ENCODE peak calls at places on chromosomes 7 and 10, in six cellular contexts. One of them, this sample, is unnamed.

GRCh38 chr7:41993173-41993867 is 243.7 kb downstream of the GLI3 start:
- DNase-seq in A549: no peak
- DNase-seq in GM12878: no peak
- DNase-seq in NB4: no peak
- DNase-seq in K562: no peak
- DNase-seq in endothelial cell of umbilical vein: peak; percentile 91
- DNase-seq in this sample: no peak

GRCh38 chr10:63670291-63670898 is 149.2 kb downstream of the REEP3 start:
- DNase-seq in A549: no peak
- DNase-seq in GM12878: no peak
- DNase-seq in NB4: no peak
- DNase-seq in K562: no peak
- DNase-seq in endothelial cell of umbilical vein: peak; percentile 93
- DNase-seq in this sample: no peak

GRCh38 chr10:2885956-2886296 is 181.4 kb upstream of the PFKP start:
- DNase-seq in A549: no peak
- DNase-seq in GM12878: no peak
- DNase-seq in NB4: peak; percentile 91
- DNase-seq in K562: no peak
- DNase-seq in endothelial cell of umbilical vein: no peak
- DNase-seq in this sample: no peak

GRCh38 chr7:36967387-36967786 is 243.1 kb upstream of the AOAH start:
- DNase-seq in A549: peak; percentile 49
- DNase-seq in GM12878: no peak
- DNase-seq in NB4: peak; percentile 77
- DNase-seq in K562: peak; percentile 48
- DNase-seq in endothelial cell of umbilical vein: peak; percentile 72
- DNase-seq in this sample: peak; percentile 79

GRCh38 chr7:15885678-15886077 is 199.2 kb upstream of the MEOX2 start:
- DNase-seq in A549: no peak
- DNase-seq in GM12878: no peak
- DNase-seq in NB4: no peak
- DNase-seq in K562: no peak
- DNase-seq in endothelial cell of umbilical vein: no peak
- DNase-seq in this sample: no peak

GRCh38 chr10:51129946-51130554 is 55.8 kb downstream of the PRKG1 start:
- DNase-seq in A549: no peak
- DNase-seq in GM12878: no peak
- DNase-seq in NB4: no peak
- DNase-seq in K562: no peak
- DNase-seq in endothelial cell of umbilical vein: no peak
- DNase-seq in this sample: no peak

GRCh38 chr10:14374745-14375445 is 44.2 kb upstream of the FRMD4A start:
- DNase-seq in A549: no peak
- DNase-seq in GM12878: no peak
- DNase-seq in NB4: no peak
- DNase-seq in K562: no peak
- DNase-seq in endothelial cell of umbilical vein: no peak
- DNase-seq in this sample: no peak

GRCh38 chr10:132437511-132437910 is 40.5 kb downstream of the PWWP2B start:
- DNase-seq in A549: no peak
- DNase-seq in GM12878: no peak
- DNase-seq in NB4: no peak
- DNase-seq in K562: no peak
- DNase-seq in endothelial cell of umbilical vein: no peak
- DNase-seq in this sample: no peak

GRCh38 chr7:584122-584465 is 64.4 kb upstream of the PDGFA start:
- DNase-seq in A549: no peak
- DNase-seq in GM12878: no peak
- DNase-seq in NB4: no peak
- DNase-seq in K562: no peak
- DNase-seq in endothelial cell of umbilical vein: no peak
- DNase-seq in this sample: no peak

GRCh38 chr7:44059219-44060090 is 5.9 kb downstream of the PGAM2 start:
- DNase-seq in A549: no peak
- DNase-seq in GM12878: no peak
- DNase-seq in NB4: peak; percentile 95
- DNase-seq in K562: no peak
- DNase-seq in endothelial cell of umbilical vein: no peak
- DNase-seq in this sample: no peak

GRCh38 chr7:79199266-79199665 is 254.2 kb downstream of the MAGI2 start:
- DNase-seq in A549: no peak
- DNase-seq in GM12878: no peak
- DNase-seq in NB4: peak; percentile 12
- DNase-seq in K562: no peak
- DNase-seq in endothelial cell of umbilical vein: no peak
- DNase-seq in this sample: no peak

GRCh38 chr7:102008535-102009262 is 191.3 kb downstream of the CUX1 start:
- DNase-seq in A549: no peak
- DNase-seq in GM12878: no peak
- DNase-seq in NB4: no peak
- DNase-seq in K562: no peak
- DNase-seq in endothelial cell of umbilical vein: no peak
- DNase-seq in this sample: no peak

GRCh38 chr10:43818687-43819086 is 170.0 kb upstream of the ZNF32 start:
- DNase-seq in A549: no peak
- DNase-seq in GM12878: no peak
- DNase-seq in NB4: no peak
- DNase-seq in K562: no peak
- DNase-seq in endothelial cell of umbilical vein: no peak
- DNase-seq in this sample: no peak

GRCh38 chr10:43817368-43817767 is 168.7 kb upstream of the ZNF32 start:
- DNase-seq in A549: no peak
- DNase-seq in GM12878: no peak
- DNase-seq in NB4: no peak
- DNase-seq in K562: no peak
- DNase-seq in endothelial cell of umbilical vein: no peak
- DNase-seq in this sample: no peak

GRCh38 chr10:43814611-43815010 is 165.9 kb upstream of the ZNF32 start:
- DNase-seq in A549: no peak
- DNase-seq in GM12878: no peak
- DNase-seq in NB4: no peak
- DNase-seq in K562: no peak
- DNase-seq in endothelial cell of umbilical vein: no peak
- DNase-seq in this sample: no peak

GRCh38 chr10:43815486-43815885 is 166.8 kb upstream of the ZNF32 start:
- DNase-seq in A549: no peak
- DNase-seq in GM12878: no peak
- DNase-seq in NB4: no peak
- DNase-seq in K562: no peak
- DNase-seq in endothelial cell of umbilical vein: no peak
- DNase-seq in this sample: no peak

DNA sequence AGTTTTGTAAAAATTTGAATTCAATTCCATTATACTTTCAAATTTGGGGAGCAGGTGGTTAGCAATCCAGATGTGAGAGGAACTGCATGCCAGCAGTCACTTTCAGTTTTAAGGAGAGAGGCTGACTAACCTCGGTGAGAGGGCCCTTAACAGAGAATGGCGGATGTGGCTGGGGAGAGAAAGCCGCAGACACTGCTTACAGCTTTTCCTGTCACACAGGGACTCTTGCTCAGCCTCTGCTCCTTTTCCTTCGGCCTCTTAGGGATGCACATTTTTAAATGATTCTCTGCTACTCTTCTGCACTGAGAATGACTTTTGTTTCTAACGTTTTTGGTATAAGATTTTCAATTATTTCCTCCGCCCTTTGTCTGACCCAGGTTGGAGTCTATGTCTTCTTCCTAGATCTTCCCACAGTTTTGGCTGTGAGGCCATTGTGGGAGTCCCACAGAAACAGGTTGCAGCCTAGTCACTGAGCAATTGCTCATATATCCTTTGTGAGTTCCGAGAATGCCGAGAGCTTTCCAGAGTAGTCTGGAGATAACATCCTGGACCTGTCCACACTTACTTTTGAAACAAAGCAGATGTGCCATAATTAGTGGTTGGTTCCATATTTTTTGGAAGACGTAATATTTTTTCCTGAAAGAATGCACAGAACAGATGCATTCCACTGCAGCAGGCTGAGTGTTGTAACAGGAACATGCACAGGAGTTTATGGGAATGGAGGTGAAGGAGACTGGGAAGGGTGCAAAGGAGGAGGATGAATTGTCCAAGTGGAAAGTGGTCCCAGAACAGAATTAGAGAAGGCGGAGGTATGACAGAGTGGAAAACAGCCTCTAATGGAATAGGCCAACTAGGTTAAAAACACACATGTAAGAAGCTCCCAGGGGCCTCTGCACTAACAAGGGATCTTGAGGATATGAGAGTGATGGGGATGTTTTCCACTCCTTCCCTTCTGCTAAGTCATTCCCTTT is 168.0 kb upstream of the ZNF32 start:
- DNase-seq in A549: no peak
- DNase-seq in GM12878: peak; percentile 61
- DNase-seq in NB4: peak; percentile 88
- DNase-seq in K562: no peak
- DNase-seq in endothelial cell of umbilical vein: no peak
- DNase-seq in this sample: no peak
- TF ChIP-seq MYC in A549: no peak
- TF ChIP-seq MYC in GM12878: no peak
- TF ChIP-seq MYC in NB4: no peak
- TF ChIP-seq MYC in K562: no peak
- TF ChIP-seq MYC in endothelial cell of umbilical vein: no peak
- TF ChIP-seq MYC in this sample: no peak

GRCh38 chr10:4515711-4516110 is 310.3 kb upstream of the AKR1E2 start:
- DNase-seq in A549: no peak
- DNase-seq in GM12878: no peak
- DNase-seq in NB4: no peak
- DNase-seq in K562: no peak
- DNase-seq in endothelial cell of umbilical vein: no peak
- DNase-seq in this sample: no peak
- TF ChIP-seq MYC in A549: no peak
- TF ChIP-seq MYC in GM12878: no peak
- TF ChIP-seq MYC in NB4: no peak
- TF ChIP-seq MYC in K562: no peak
- TF ChIP-seq MYC in endothelial cell of umbilical vein: no peak
- TF ChIP-seq MYC in this sample: no peak

GRCh38 chr7:157549612-157550299 is 213.0 kb downstream of the DNAJB6 start:
- DNase-seq in A549: no peak
- DNase-seq in GM12878: no peak
- DNase-seq in NB4: peak; percentile 52
- DNase-seq in K562: no peak
- DNase-seq in endothelial cell of umbilical vein: no peak
- DNase-seq in this sample: no peak

GRCh38 chr7:157547102-157547501 is 210.3 kb downstream of the DNAJB6 start:
- DNase-seq in A549: no peak
- DNase-seq in GM12878: no peak
- DNase-seq in NB4: no peak
- DNase-seq in K562: no peak
- DNase-seq in endothelial cell of umbilical vein: no peak
- DNase-seq in this sample: no peak

GRCh38 chr7:157545681-157546060 is 208.9 kb downstream of the DNAJB6 start:
- DNase-seq in A549: no peak
- DNase-seq in GM12878: no peak
- DNase-seq in NB4: no peak
- DNase-seq in K562: no peak
- DNase-seq in endothelial cell of umbilical vein: no peak
- DNase-seq in this sample: no peak

GRCh38 chr7:157548691-157549265 is 212.0 kb downstream of the DNAJB6 start:
- DNase-seq in A549: no peak
- DNase-seq in GM12878: no peak
- DNase-seq in NB4: no peak
- DNase-seq in K562: no peak
- DNase-seq in endothelial cell of umbilical vein: no peak
- DNase-seq in this sample: no peak

DNA sequence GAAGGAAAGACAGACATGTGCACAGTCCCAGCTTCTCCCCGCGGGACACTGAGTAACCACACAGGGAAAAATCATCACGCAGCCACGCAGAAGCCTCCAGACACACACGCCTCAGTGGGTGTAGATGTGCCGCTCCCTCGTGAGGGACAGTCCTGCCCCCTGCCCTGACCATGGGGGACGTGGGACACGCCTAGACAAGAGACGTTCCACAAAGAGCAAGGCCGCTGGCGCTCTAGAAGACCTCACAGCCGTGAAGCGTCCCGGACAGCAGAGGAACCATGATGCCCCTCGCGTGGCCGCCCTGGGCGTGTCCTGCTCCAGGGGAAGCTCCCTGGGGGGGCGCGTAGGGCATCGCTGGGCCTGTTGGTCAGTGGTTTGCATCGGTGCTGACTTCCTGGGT is 210.8 kb downstream of the DNAJB6 start:
- DNase-seq in A549: no peak
- DNase-seq in GM12878: no peak
- DNase-seq in NB4: no peak
- DNase-seq in K562: no peak
- DNase-seq in endothelial cell of umbilical vein: no peak
- DNase-seq in this sample: no peak
- TF ChIP-seq MYC in A549: no peak
- TF ChIP-seq MYC in GM12878: no peak
- TF ChIP-seq MYC in NB4: no peak
- TF ChIP-seq MYC in K562: no peak
- TF ChIP-seq MYC in endothelial cell of umbilical vein: no peak
- TF ChIP-seq MYC in this sample: no peak

DNA sequence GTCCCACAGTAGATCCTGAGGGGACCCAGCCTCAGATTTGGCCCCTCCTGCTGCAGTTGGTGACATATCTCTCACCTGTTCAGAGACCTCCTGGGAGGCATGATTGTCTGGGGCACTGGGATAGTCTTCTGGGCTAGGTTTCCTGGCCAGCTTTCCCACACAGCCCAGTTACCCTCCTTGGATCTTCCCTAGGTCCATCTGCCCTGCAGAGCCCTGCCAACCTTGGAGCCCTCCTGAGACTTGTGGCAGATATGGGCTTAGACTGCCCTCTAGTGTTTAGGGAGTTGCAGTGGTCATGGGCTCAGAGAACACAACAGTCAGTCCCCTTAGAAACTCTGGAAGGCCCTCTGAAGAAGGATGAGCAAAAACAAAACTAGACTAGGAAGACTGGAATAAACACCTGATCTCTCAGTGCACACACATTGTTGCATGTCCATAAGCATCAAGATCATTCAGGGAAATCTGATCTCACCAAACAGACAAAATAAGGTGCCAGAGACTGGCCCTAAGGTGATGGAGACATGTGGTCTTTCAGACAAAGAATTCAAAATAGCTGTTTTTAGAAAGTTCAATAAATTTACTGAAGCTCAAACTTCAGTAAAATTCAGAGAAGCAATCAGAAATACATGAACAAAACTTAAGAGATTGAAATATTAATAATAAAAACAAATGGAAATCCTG is 324.6 kb downstream of the ATRNL1 start:
- DNase-seq in A549: peak; percentile 10
- DNase-seq in GM12878: peak; percentile 4
- DNase-seq in NB4: peak; percentile 67
- DNase-seq in K562: peak; percentile 1
- DNase-seq in endothelial cell of umbilical vein: peak; percentile 35
- DNase-seq in this sample: peak; percentile 60
- TF ChIP-seq MYC in A549: no peak
- TF ChIP-seq MYC in GM12878: no peak
- TF ChIP-seq MYC in NB4: no peak
- TF ChIP-seq MYC in K562: no peak
- TF ChIP-seq MYC in endothelial cell of umbilical vein: no peak
- TF ChIP-seq MYC in this sample: no peak

This sample was measured in HepG2.